ENCODE peak calls at places on chromosomes 7 and 10, in six cellular contexts. M is A549, H is IMR-90, L is GM12878, Y is HepG2, S is K562. E is an unnamed sample.

GRCh38 chr10:14906765-14907164 is 28.1 kb downstream of the SUV39H2 start:
- DNase-seq in M (no peak), H (no peak), S (no peak), Y (no peak), L (no peak), E (no peak)

GRCh38 chr10:24866615-24867583 is 85.5 kb downstream of the PRTFDC1 start:
- DNase-seq in M (peak), S (peak), Y (peak), L (no peak), H (peak), E (no peak)

GRCh38 chr7:148700693-148701092 is 2.0 kb downstream of the CUL1 start:
- DNase-seq in M (peak), S (peak), Y (no peak), L (no peak), H (peak), E (peak)

GRCh38 chr7:135914346-135914745 is 62.8 kb downstream of the MTPN start:
- DNase-seq in H (no peak), M (no peak), L (no peak), Y (no peak), S (no peak), E (no peak)

GRCh38 chr10:111275091-111275490 is 198.3 kb downstream of the ADRA2A start:
- DNase-seq in S (no peak), M (no peak), Y (no peak), L (no peak), H (no peak), E (no peak)

GRCh38 chr7:98802088-98802780 is 67.6 kb downstream of the TMEM130 start:
- DNase-seq in Y (peak), S (peak), M (peak), H (peak), L (peak), E (peak)

GRCh38 chr10:77297370-77297692 is 340.3 kb downstream of the KCNMA1 start:
- DNase-seq in S (no peak), Y (no peak), M (peak), H (peak), L (no peak), E (no peak)

GRCh38 chr7:139696547-139696946 is 81.3 kb downstream of the HIPK2 start:
- DNase-seq in M (no peak), S (no peak), H (no peak), L (no peak), Y (no peak), E (no peak)

GRCh38 chr10:51244739-51245138 is 170.5 kb downstream of the PRKG1 start:
- DNase-seq in S (no peak), M (no peak), L (no peak), Y (no peak), H (peak), E (no peak)

GRCh38 chr7:42691030-42691639 is 220.7 kb downstream of the C7orf25 start:
- DNase-seq in Y (peak), S (peak), M (peak), L (no peak), H (peak), E (peak)

GRCh38 chr10:28541695-28542365 is 8.9 kb downstream of the WAC start:
- DNase-seq in L (no peak), S (no peak), M (no peak), Y (no peak), H (no peak), E (peak)

GRCh38 chr10:51530540-51530939 is 168.9 kb downstream of the CSTF2T start:
- DNase-seq in H (no peak), L (no peak), S (no peak), Y (no peak), M (no peak), E (no peak)

DNA sequence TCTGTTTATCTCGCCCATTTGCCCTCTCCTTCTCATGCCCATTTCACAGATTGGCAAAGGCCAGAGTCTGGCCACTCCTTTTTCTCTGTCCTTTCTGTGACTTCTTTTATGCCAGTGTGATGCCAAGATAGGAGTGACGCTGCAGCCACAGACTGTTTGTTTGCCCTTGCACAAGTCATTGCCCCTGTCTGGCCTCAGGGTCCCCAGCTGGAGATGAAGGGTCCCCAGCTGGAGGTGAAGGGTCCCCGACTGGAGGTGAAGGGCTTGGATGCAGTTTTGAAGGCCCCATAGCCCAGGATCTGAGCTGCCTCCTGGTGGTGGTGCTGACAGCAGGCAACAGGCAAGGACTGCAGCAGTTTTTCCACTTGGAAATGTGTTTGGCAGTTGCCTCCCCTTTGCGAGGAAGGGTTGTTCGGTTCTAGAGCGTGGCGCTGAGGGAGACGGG is 50.8 kb upstream of the SLC29A3 start:
- DNase-seq in M (peak), H (peak), L (no peak), Y (peak), S (peak), E (no peak)
- TF ChIP-seq SMC3 in M (peak), H (peak), L (no peak), Y (peak), S (no peak), E (peak)

DNA sequence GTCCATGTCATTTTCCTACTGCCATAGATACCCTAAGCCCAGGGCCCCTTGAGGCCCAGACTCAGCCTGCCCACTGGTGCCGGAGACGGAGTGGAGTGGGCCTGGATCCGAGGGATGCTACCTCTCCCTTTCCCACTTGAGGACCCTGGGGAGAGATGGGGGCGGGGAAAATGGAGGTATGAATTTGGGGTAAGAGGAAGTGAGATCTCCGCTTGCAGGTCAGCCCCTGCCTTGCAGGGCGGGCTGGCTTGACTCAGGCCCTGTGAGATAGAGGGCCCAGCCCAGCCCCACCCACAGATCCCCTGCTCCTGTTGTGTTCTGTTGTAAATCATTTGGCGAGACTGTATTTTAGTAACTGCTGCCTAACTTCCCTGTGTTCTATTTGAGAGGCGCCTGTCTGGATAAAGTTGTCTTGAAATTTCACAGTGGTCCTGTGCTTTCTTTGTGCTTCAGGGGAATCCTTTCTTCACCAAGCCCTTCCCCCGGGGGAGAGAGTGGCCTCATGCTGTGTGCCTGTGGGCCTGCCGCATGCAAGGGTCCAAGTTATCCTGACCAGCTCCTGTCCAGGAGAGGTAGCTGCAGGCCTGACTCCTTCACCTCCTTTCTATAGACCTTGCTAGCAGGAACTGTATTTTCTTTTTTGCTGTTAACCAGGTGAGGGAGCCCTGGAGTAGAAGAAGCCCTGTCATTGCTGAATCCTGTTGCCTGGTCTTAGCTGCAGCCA is 13.3 kb downstream of the YKT6 start:
- DNase-seq in M (peak), S (peak), H (peak), L (no peak), Y (peak), E (peak)
- TF ChIP-seq SMC3 in M (peak), S (peak), H (peak), L (peak), Y (peak), E (peak)

DNA sequence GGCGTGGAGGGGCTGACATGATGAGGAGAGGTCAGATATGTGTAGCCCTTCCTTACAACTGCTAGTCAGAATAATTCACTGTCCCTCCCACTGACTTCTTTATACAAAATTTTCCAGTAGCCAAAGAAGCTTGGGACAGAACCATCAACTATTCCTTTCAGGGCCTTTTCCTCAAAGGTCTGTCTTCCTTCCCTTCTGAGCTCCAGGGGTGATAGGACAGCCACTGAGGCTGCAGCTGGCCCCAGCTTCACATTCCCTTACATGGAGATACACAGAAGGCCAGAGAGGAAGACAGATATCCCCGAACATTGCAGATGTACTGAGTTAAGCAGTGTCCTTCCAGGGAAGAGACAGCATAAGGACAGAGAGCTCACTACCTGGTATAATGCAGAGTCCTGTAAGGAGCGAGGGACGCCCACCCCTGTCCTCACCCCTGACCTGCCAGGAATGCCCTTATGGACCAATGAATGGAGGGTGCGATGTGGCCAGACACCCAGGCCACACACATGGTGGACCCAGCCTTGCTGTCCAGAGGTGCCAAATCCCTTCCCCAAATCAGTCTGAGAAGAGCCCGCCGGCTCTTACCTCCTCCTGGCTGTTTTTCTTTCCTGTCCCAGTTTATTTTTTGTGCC is 754.7 kb downstream of the GRID1 start:
- DNase-seq in S (no peak), L (no peak), H (no peak), Y (no peak), M (no peak), E (no peak)
- TF ChIP-seq SMC3 in S (no peak), L (no peak), H (no peak), Y (no peak), M (no peak), E (no peak)

GRCh38 chr10:6145414-6145978 is 56.7 kb downstream of the RBM17 start:
- DNase-seq in L (no peak), H (no peak), M (no peak), Y (no peak), S (no peak), E (peak)
- TF ChIP-seq SMC3 in L (no peak), H (no peak), M (no peak), Y (no peak), S (no peak), E (no peak)

GRCh38 chr10:11610855-11611247 is 599 bp downstream of the USP6NL start:
- DNase-seq in S (peak), L (no peak), M (peak), H (peak), Y (no peak), E (no peak)
- TF ChIP-seq SMC3 in S (no peak), L (no peak), M (no peak), H (no peak), Y (no peak), E (no peak)

GRCh38 chr7:65872776-65873581 is at the start of gene VKORC1L1:
- DNase-seq in L (peak), M (peak), S (peak), H (peak), Y (peak), E (peak)
- TF ChIP-seq SMC3 in L (no peak), M (no peak), S (no peak), H (no peak), Y (no peak), E (no peak)

GRCh38 chr7:28729685-28730084 is 228.4 kb downstream of the TRIL start:
- DNase-seq in Y (no peak), H (peak), L (no peak), S (no peak), M (peak), E (no peak)

GRCh38 chr7:28731092-28731491 is 227.0 kb downstream of the TRIL start:
- DNase-seq in L (no peak), S (no peak), H (no peak), M (no peak), Y (no peak), E (no peak)

GRCh38 chr7:28726563-28726962 is 231.6 kb downstream of the TRIL start:
- DNase-seq in M (no peak), S (no peak), H (no peak), Y (no peak), L (no peak), E (no peak)

GRCh38 chr7:28732037-28732869 is 225.9 kb downstream of the TRIL start:
- DNase-seq in M (peak), L (no peak), S (no peak), H (peak), Y (no peak), E (no peak)

GRCh38 chr7:28729276-28729675 is 228.9 kb downstream of the TRIL start:
- DNase-seq in M (peak), L (no peak), S (no peak), H (no peak), Y (no peak), E (no peak)
- TF ChIP-seq SMC3 in M (no peak), L (no peak), S (no peak), H (no peak), Y (no peak), E (no peak)

DNA sequence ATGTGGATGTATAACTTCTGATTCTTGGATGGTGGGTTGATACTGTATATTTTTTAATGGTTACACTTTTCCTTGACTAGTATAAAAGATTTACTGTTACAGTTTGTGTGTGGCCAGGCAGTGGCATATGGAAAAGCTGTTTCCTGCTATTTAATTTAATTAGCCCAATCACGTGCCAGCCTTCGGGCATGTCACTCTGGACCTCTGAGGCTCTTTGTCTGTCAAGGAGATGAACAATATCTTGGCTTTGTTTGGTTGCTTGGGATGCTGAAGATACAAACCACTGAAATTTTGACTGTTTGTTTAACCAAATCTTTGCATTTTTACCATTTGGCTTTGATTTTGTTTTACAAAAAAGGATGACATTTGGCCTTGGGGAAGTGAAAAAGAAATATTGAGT is 185.0 kb downstream of the HDAC9 start:
- DNase-seq in L (no peak), S (no peak), Y (no peak), H (no peak), M (no peak), E (no peak)
- TF ChIP-seq SMC3 in L (no peak), S (no peak), Y (no peak), H (no peak), M (no peak), E (no peak)